ENCODE peak calls at places on chromosomes 7 and 10, in eight cellular contexts. A is heart right ventricle, J is endodermal cell, L is fibroblast of pulmonary artery, S is left ventricle myocardium inferior, Z is GM12865, C is pancreas, V is cardiac muscle cell. G is an unnamed sample.

GRCh38 chr7:66741706-66742053 is 1.1 kb downstream of the RABGEF1 start:
- DNase-seq in A (no peak), J (no peak), L (peak), S (no peak), Z (no peak), C (peak), V (peak), G (no peak)

GRCh38 chr7:44471850-44472249 is 18.6 kb downstream of the NUDCD3 start:
- DNase-seq in A (no peak), J (no peak), L (no peak), S (no peak), Z (no peak), C (no peak), V (no peak), G (no peak)

GRCh38 chr7:36795451-36796021 is 71.2 kb upstream of the AOAH start:
- DNase-seq in A (no peak), J (no peak), L (peak), S (no peak), Z (no peak), C (no peak), V (peak), G (no peak)

GRCh38 chr7:24948739-24949138 is 31.2 kb downstream of the OSBPL3 start:
- DNase-seq in A (no peak), J (no peak), L (peak), S (no peak), Z (peak), C (no peak), V (no peak), G (no peak)

GRCh38 chr10:118484152-118484871 is 111.1 kb downstream of the PRLHR start:
- DNase-seq in A (no peak), J (no peak), L (no peak), S (no peak), Z (no peak), C (no peak), V (no peak), G (no peak)

GRCh38 chr7:55965805-55966421 is 1.5 kb downstream of the NIPSNAP2 start:
- DNase-seq in A (peak), J (no peak), L (no peak), S (peak), Z (no peak), C (no peak), V (no peak), G (peak)

GRCh38 chr7:39153647-39154046 is 175.9 kb downstream of the POU6F2 start:
- DNase-seq in A (no peak), J (peak), L (no peak), S (no peak), Z (no peak), C (no peak), V (no peak), G (no peak)

GRCh38 chr7:67823345-67823744 is 826.7 kb downstream of the TYW1 start:
- DNase-seq in A (no peak), J (no peak), L (peak), S (no peak), Z (no peak), C (peak), V (peak), G (no peak)

GRCh38 chr7:92028226-92028625 is 87.6 kb downstream of the AKAP9 start:
- DNase-seq in A (no peak), J (no peak), L (no peak), S (no peak), Z (no peak), C (no peak), V (no peak), G (no peak)

GRCh38 chr10:93206652-93207051 is 133.0 kb downstream of the CYP26A1 start:
- DNase-seq in A (no peak), J (peak), L (no peak), S (no peak), Z (no peak), C (no peak), V (peak), G (no peak)

GRCh38 chr7:67100956-67101361 is 104.3 kb downstream of the TYW1 start:
- DNase-seq in A (no peak), J (peak), L (peak), S (no peak), Z (no peak), C (no peak), V (peak), G (no peak)

GRCh38 chr7:82167568-82168314 is 275.8 kb downstream of the CACNA2D1 start:
- DNase-seq in A (no peak), J (no peak), L (peak), S (no peak), Z (no peak), C (no peak), V (peak), G (no peak)

GRCh38 chr7:47484923-47485639 is 96.8 kb downstream of the TNS3 start:
- DNase-seq in A (peak), J (no peak), L (no peak), S (no peak), Z (no peak), C (no peak), V (no peak), G (no peak)

GRCh38 chr10:62501547-62501946 is 127.4 kb downstream of the ZNF365 start:
- DNase-seq in A (no peak), J (no peak), L (peak), S (no peak), Z (no peak), C (no peak), V (peak), G (no peak)

GRCh38 chr7:76393116-76394031 is 16.1 kb downstream of the SSC4D start:
- DNase-seq in A (peak), J (peak), L (peak), S (peak), Z (peak), C (peak), V (peak), G (peak)

GRCh38 chr7:92644406-92645113 is 54.4 kb upstream of the FAM133B start:
- DNase-seq in A (peak), J (no peak), L (peak), S (peak), Z (no peak), C (no peak), V (peak), G (no peak)

GRCh38 chr10:13165177-13165576 is 3.8 kb downstream of the MCM10 start:
- DNase-seq in A (no peak), J (no peak), L (no peak), S (no peak), Z (no peak), C (no peak), V (peak), G (no peak)

GRCh38 chr7:140062118-140062527 is 628 bp downstream of the PARP12 start:
- DNase-seq in A (peak), J (peak), L (no peak), S (peak), Z (peak), C (no peak), V (peak), G (no peak)

GRCh38 chr10:115049318-115049717 is 43.8 kb upstream of the ATRNL1 start:
- DNase-seq in A (no peak), J (no peak), L (no peak), S (no peak), Z (no peak), C (no peak), V (no peak), G (no peak)

GRCh38 chr7:68015565-68016532 is 1019.2 kb downstream of the TYW1 start:
- DNase-seq in A (no peak), J (peak), L (no peak), S (no peak), Z (no peak), C (no peak), V (no peak), G (no peak)

GRCh38 chr10:1070939-1071338 is 14.8 kb downstream of the WDR37 start:
- DNase-seq in A (no peak), J (peak), L (peak), S (no peak), Z (no peak), C (no peak), V (no peak), G (no peak)

GRCh38 chr7:68925241-68925640 is 673.0 kb upstream of the AUTS2 start:
- DNase-seq in A (no peak), J (no peak), L (no peak), S (no peak), Z (no peak), C (no peak), V (no peak), G (no peak)

GRCh38 chr7:30430777-30431176 is 47.8 kb downstream of the NOD1 start:
- DNase-seq in A (no peak), J (no peak), L (no peak), S (no peak), Z (no peak), C (no peak), V (no peak), G (no peak)

GRCh38 chr10:31709028-31709427 is 219.6 kb downstream of the ARHGAP12 start:
- DNase-seq in A (no peak), J (no peak), L (no peak), S (no peak), Z (peak), C (no peak), V (no peak), G (no peak)

GRCh38 chr10:132987671-132988571 is 45.6 kb upstream of the CFAP46 start:
- DNase-seq in A (no peak), J (no peak), L (peak), S (no peak), Z (no peak), C (no peak), V (peak), G (peak)

GRCh38 chr7:128775744-128776474 is at the start of gene OPN1SW:
- DNase-seq in A (no peak), J (no peak), L (no peak), S (no peak), Z (no peak), C (no peak), V (no peak), G (no peak)

GRCh38 chr10:86647773-86648705 is 6.3 kb upstream of the OPN4 start:
- DNase-seq in A (no peak), J (no peak), L (no peak), S (no peak), Z (no peak), C (no peak), V (no peak), G (no peak)

GRCh38 chr7:95686109-95686508 is 86.2 kb upstream of the DYNC1I1 start:
- DNase-seq in A (peak), J (peak), L (peak), S (peak), Z (peak), C (peak), V (peak), G (no peak)

GRCh38 chr10:23742807-23743206 is 303.9 kb downstream of the OTUD1 start:
- DNase-seq in A (no peak), J (no peak), L (no peak), S (no peak), Z (no peak), C (peak), V (no peak), G (no peak)

GRCh38 chr7:100472854-100473499 is 6.0 kb downstream of the TSC22D4 start:
- DNase-seq in A (peak), J (no peak), L (peak), S (peak), Z (peak), C (no peak), V (peak), G (no peak)

GRCh38 chr7:46558482-46559193 is 637.6 kb upstream of the IGFBP3 start:
- DNase-seq in A (no peak), J (no peak), L (peak), S (no peak), Z (no peak), C (no peak), V (peak), G (no peak)

GRCh38 chr10:14549496-14549895 is 218.8 kb upstream of the FRMD4A start:
- DNase-seq in A (no peak), J (no peak), L (no peak), S (no peak), Z (no peak), C (no peak), V (no peak), G (no peak)

GRCh38 chr7:16422100-16422430 is 727 bp upstream of the CRPPA start:
- DNase-seq in A (no peak), J (no peak), L (peak), S (no peak), Z (no peak), C (no peak), V (peak), G (no peak)

GRCh38 chr10:42836096-42836495 is 53.5 kb downstream of the BMS1 start:
- DNase-seq in A (no peak), J (peak), L (no peak), S (no peak), Z (no peak), C (no peak), V (no peak), G (no peak)

GRCh38 chr7:150978136-150978789 is at the start of gene KCNH2:
- DNase-seq in A (peak), J (peak), L (no peak), S (peak), Z (no peak), C (no peak), V (no peak), G (no peak)

GRCh38 chr7:15309891-15310290 is 251.9 kb downstream of the AGMO start:
- DNase-seq in A (no peak), J (no peak), L (peak), S (no peak), Z (no peak), C (no peak), V (peak), G (peak)

GRCh38 chr10:110822708-110823291 is 48.9 kb upstream of the PDCD4 start:
- DNase-seq in A (no peak), J (peak), L (no peak), S (no peak), Z (no peak), C (peak), V (no peak), G (no peak)

GRCh38 chr10:103544657-103545310 is 51.3 kb downstream of the NEURL1 start:
- DNase-seq in A (no peak), J (peak), L (no peak), S (no peak), Z (no peak), C (no peak), V (no peak), G (no peak)

GRCh38 chr10:103543617-103544525 is 50.4 kb downstream of the NEURL1 start:
- DNase-seq in A (no peak), J (peak), L (no peak), S (no peak), Z (no peak), C (no peak), V (no peak), G (no peak)

GRCh38 chr10:103545366-103545765 is 51.9 kb downstream of the NEURL1 start:
- DNase-seq in A (no peak), J (no peak), L (no peak), S (no peak), Z (no peak), C (no peak), V (no peak), G (no peak)

GRCh38 chr10:103540722-103541121 is 47.2 kb downstream of the NEURL1 start:
- DNase-seq in A (no peak), J (peak), L (peak), S (no peak), Z (no peak), C (no peak), V (no peak), G (no peak)

DNA sequence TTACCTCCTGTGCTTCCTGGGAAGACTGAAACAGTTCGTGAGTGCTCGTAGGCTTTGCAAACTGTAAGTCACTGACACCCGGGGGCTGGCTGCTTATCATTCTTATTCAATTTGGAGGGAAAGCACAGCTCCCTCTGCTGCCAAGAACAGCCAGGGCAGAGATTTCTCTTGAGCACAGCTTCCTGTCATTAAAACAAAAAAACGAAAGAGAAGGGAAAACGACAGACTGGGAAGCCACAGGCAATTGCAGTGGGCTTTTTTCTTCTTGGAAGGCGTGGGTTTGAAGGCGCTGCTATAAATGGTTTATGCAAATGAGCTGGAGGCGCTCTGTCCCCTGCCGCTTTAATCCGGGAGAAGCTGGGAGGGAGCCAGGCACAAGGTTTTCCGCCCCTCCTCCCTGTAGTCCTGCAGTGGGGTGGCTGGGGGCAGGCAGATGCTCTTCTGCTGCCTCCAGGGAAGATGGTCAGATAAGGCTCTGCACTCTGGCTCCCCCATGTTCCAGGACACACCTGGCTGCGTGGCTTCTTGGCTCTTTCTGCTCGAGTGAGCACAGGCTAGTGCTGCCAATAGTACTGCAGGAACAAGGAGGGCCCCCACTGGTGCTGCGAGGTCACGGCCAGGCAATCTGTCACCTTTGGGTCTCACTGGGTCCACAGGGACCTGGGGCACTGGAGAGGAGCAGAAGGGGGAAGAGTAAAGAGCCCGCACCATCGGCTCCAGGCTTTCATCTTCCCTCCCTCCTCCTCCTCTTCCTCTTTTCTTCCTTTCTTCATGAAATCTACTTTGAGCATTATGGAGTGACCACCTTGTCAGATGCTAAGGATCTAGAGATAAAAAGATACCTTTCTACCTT is 49.5 kb downstream of the NEURL1 start:
- DNase-seq in A (peak), J (peak), L (peak), S (no peak), Z (peak), C (no peak), V (peak), G (no peak)
- TF ChIP-seq CTCF in A (peak), J (peak), L (peak), S (peak), Z (peak), C (peak), V (peak), G (peak)

GRCh38 chr10:4677296-4678021 is 148.5 kb upstream of the AKR1E2 start:
- DNase-seq in A (no peak), J (no peak), L (peak), S (no peak), Z (no peak), C (no peak), V (peak), G (no peak)
- H3K4me3 ChIP-seq in A (no peak), J (no peak), L (peak), S (no peak), Z (no peak), C (no peak), V (no peak), G (no peak)

DNA sequence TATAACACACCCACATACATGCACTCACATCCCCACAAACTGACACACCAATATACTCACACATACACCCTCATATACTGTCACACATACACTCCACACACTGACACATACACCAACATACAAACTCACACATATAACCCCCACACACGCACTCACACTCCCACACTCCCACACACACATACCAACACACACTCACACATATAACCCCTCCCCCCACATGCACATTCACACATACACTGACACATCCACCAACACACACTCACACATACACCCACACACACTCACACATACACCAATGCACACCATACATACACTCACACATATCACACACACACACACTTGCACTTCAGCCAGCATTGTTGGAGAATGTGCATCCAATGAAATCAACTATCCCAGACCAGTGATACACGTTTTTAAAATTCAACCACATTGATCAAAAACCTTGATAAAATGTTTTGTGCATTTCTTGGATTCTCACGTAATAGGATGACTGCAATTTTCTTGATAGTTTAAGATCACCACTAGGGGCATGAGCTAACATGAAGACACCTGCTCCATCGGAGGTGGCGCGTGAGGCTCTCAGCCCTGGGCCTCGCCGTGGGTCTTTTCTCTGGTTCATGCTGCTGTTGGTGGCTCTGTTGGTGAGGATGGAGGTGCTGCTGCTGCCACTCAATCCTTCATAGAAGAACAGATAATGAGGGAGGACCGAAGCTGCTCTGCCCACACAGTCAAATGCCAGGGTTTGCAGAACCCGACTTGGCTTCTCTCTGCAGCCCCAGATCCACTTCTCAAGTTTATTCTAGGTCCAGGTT is 32.1 kb upstream of the CHST15 start:
- DNase-seq in A (no peak), J (peak), L (no peak), S (no peak), Z (peak), C (no peak), V (peak), G (no peak)
- TF ChIP-seq CTCF in A (peak), J (peak), L (peak), S (peak), Z (peak), C (no peak), V (peak), G (no peak)

GRCh38 chr10:81875680-81876252 is 772 bp downstream of the NRG3 start:
- DNase-seq in A (no peak), J (peak), L (no peak), S (no peak), Z (no peak), C (no peak), V (no peak), G (no peak)
- H3K4me3 ChIP-seq in A (peak), J (peak), L (peak), S (peak), Z (no peak), C (no peak), V (peak), G (no peak)

DNA sequence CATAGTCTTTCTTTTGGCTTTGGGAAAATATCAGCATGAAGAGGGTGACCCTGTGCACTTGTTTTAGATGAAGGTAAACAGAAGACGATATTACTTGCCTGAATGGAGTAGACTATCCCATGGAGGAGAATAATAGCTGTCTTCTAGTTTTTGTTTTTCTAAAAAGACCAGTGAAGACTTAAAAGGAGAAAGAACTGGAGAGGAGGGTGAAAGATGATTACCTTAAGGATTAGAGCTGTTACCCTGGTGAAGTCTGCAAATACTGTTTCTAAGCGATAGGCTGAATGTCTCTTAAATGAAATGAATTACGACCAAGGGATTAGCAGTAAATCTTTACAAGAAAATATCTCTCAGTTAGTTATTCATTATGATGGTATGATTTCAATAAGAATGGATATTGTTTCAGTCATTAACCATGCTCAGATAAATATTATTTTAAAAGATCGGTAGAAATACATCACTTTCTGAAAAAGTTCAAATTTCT is 255.6 kb upstream of the FERD3L start:
- DNase-seq in A (no peak), J (no peak), L (no peak), S (no peak), Z (no peak), C (no peak), V (no peak), G (no peak)
- TF ChIP-seq CTCF in A (no peak), J (no peak), L (no peak), S (no peak), Z (no peak), C (no peak), V (no peak), G (no peak)

GRCh38 chr7:8175929-8176369 is 86.0 kb downstream of the ICA1 start:
- DNase-seq in A (no peak), J (no peak), L (no peak), S (no peak), Z (no peak), C (no peak), V (no peak), G (no peak)
- H3K4me3 ChIP-seq in A (no peak), J (no peak), L (no peak), S (no peak), Z (peak), C (no peak), V (no peak), G (no peak)

G was measured in HFF-Myc.